ENCODE peak calls at places on chromosomes 3 and 15, in nine cellular contexts. Z is sigmoid colon, Q is B cell, U is Kasumi-1, I is GM23338, N is endodermal cell, G is NCI-H2171, M is fibroblast of gingiva, V is germinal center. S is an unnamed sample.

GRCh38 chr3:42229942-42230688 is 35.9 kb downstream of the CCK start:
- DNase-seq in G (no peak), Q (no peak), I (peak; percentile 86), M (peak; percentile 57), U (peak; percentile 77), N (peak; percentile 74), V (no peak), Z (no peak), S (peak; percentile 77)

GRCh38 chr3:173403376-173403775 is 5.8 kb downstream of the NLGN1 start:
- DNase-seq in U (no peak), Q (no peak), V (no peak), I (no peak), N (no peak), M (peak; percentile 13), Z (no peak), G (no peak), S (no peak)

GRCh38 chr15:59224474-59224873 is 17.8 kb downstream of the LDHAL6B start:
- DNase-seq in Q (no peak), G (no peak), I (no peak), M (no peak), Z (no peak), N (no peak), U (no peak), V (no peak), S (no peak)

GRCh38 chr15:78685925-78686324 is 44.9 kb upstream of the CHRNB4 start:
- DNase-seq in M (no peak), U (no peak), Z (no peak), G (no peak), N (no peak), V (no peak), Q (no peak), I (no peak), S (no peak)

GRCh38 chr3:149726716-149727407 is 25.4 kb downstream of the COMMD2 start:
- DNase-seq in N (no peak), Z (no peak), M (no peak), I (no peak), U (no peak), Q (no peak), V (no peak), G (no peak), S (no peak)

GRCh38 chr3:47065681-47066080 is 86.2 kb downstream of the NBEAL2 start:
- DNase-seq in U (no peak), I (no peak), M (no peak), G (no peak), Z (no peak), Q (no peak), N (no peak), V (no peak), S (no peak)

GRCh38 chr15:71103102-71103676 is 12.1 kb upstream of the THSD4 start:
- DNase-seq in U (no peak), G (no peak), Q (no peak), M (peak; percentile 35), V (peak; percentile 24), Z (peak; percentile 4), I (no peak), N (peak; percentile 67), S (peak; percentile 17)

GRCh38 chr15:78811825-78812183 is 540 bp upstream of the ADAMTS7 start:
- DNase-seq in Z (no peak), M (no peak), Q (no peak), U (no peak), G (no peak), I (no peak), N (no peak), V (no peak), S (no peak)

GRCh38 chr15:64232400-64232799 is 69.6 kb upstream of the PPIB start:
- DNase-seq in U (no peak), V (no peak), G (no peak), I (no peak), Z (no peak), M (peak; percentile 21), Q (no peak), N (no peak), S (no peak)

GRCh38 chr15:29446480-29446879 is 176.9 kb upstream of the NSMCE3 start:
- DNase-seq in U (no peak), M (no peak), I (no peak), G (no peak), Q (no peak), Z (no peak), N (no peak), V (no peak), S (no peak)

GRCh38 chr3:4838621-4839022 is 140.6 kb upstream of the BHLHE40 start:
- DNase-seq in G (no peak), V (no peak), N (no peak), Q (no peak), U (no peak), Z (no peak), M (no peak), I (no peak), S (no peak)

GRCh38 chr15:29452881-29453731 is 183.5 kb upstream of the NSMCE3 start:
- DNase-seq in U (peak; percentile 70), N (no peak), V (no peak), M (no peak), G (no peak), I (peak; percentile 25), Q (no peak), Z (no peak), S (peak; percentile 24)

GRCh38 chr3:133393204-133393603 is 6.7 kb upstream of the BFSP2 start:
- DNase-seq in U (no peak), Q (no peak), Z (no peak), M (no peak), V (no peak), N (peak; percentile 29), G (no peak), I (no peak), S (no peak)

GRCh38 chr3:30655187-30655812 is 48.9 kb downstream of the TGFBR2 start:
- DNase-seq in V (no peak), Q (no peak), G (no peak), Z (no peak), U (peak; percentile 47), I (no peak), N (no peak), M (peak; percentile 63), S (no peak)

GRCh38 chr15:66251790-66252355 is 1.7 kb downstream of the MEGF11 start:
- DNase-seq in G (no peak), Q (no peak), U (no peak), N (no peak), V (no peak), Z (no peak), I (peak; percentile 65), M (no peak), S (peak; percentile 78)

GRCh38 chr3:75272708-75273107 is 391.4 kb upstream of the FRG2C start:
- DNase-seq in U (no peak), Q (no peak), N (no peak), G (no peak), M (peak; percentile 16), Z (no peak), I (no peak), V (no peak), S (no peak)

GRCh38 chr3:190281308-190282051 is 40.8 kb downstream of the CLDN1 start:
- DNase-seq in I (no peak), M (peak; percentile 64), Q (no peak), U (peak; percentile 29), N (no peak), Z (no peak), V (no peak), G (no peak), S (no peak)

GRCh38 chr15:73760330-73760729 is 7.2 kb upstream of the INSYN1 start:
- DNase-seq in V (no peak), I (no peak), M (no peak), G (no peak), N (no peak), U (no peak), Z (no peak), Q (no peak), S (no peak)

GRCh38 chr3:80338366-80338765 is 570.6 kb upstream of the ROBO1 start:
- DNase-seq in Z (no peak), V (no peak), I (no peak), U (no peak), M (no peak), N (no peak), G (no peak), Q (no peak), S (no peak)

GRCh38 chr3:43309372-43310305 is 23.3 kb downstream of the SNRK start:
- DNase-seq in N (no peak), Q (no peak), G (no peak), U (no peak), V (no peak), I (no peak), Z (no peak), M (no peak), S (no peak)

GRCh38 chr15:39587291-39587909 is 6.5 kb downstream of the THBS1 start:
- DNase-seq in N (no peak), V (no peak), U (no peak), I (no peak), G (no peak), Z (no peak), Q (no peak), M (peak; percentile 77), S (no peak)

S was measured in H7.